ENCODE peak calls at places on chromosomes 12 and 14, in four cellular contexts. K is H1, S is H9, V is IMR-90. W is an unnamed sample.

GRCh38 chr12:46981627-46982026 is 97.8 kb upstream of the PCED1B start:
- DNase-seq in K (no peak), S (no peak), V (peak), W (no peak)

GRCh38 chr12:52443966-52444365 is 8.0 kb downstream of the KRT6B start:
- DNase-seq in K (no peak), S (no peak), V (no peak), W (no peak)

GRCh38 chr14:66117600-66117999 is 368.6 kb upstream of the CCDC196 start:
- DNase-seq in K (no peak), S (no peak), V (peak), W (peak)

GRCh38 chr12:12837025-12837872 is 24.1 kb downstream of the DDX47 start:
- DNase-seq in K (no peak), S (peak), V (peak), W (peak)

GRCh38 chr12:12398026-12398859 is 41.4 kb downstream of the BORCS5 start:
- DNase-seq in K (no peak), S (no peak), V (peak), W (no peak)

GRCh38 chr12:62210422-62210821 is 49.8 kb upstream of the USP15 start:
- DNase-seq in K (no peak), S (peak), V (peak), W (peak)

GRCh38 chr12:67413577-67413976 is 144.4 kb downstream of the CAND1 start:
- DNase-seq in K (no peak), S (no peak), V (no peak), W (peak)

GRCh38 chr12:25745281-25745680 is 192.2 kb upstream of the LMNTD1 start:
- DNase-seq in K (no peak), S (no peak), V (no peak), W (no peak)

GRCh38 chr12:7951671-7952070 is 15.7 kb upstream of the SLC2A3 start:
- DNase-seq in K (no peak), S (no peak), V (no peak), W (no peak)

GRCh38 chr12:6437586-6437985 is 7.2 kb upstream of the CD27 start:
- DNase-seq in K (no peak), S (no peak), V (no peak), W (no peak)

GRCh38 chr12:53123578-53124351 is 20.5 kb downstream of the SOAT2 start:
- DNase-seq in K (no peak), S (no peak), V (peak), W (no peak)

GRCh38 chr12:95118788-95119179 is 45.4 kb upstream of the NR2C1 start:
- DNase-seq in K (no peak), S (no peak), V (peak), W (no peak)

GRCh38 chr12:2646341-2646740 is 148.4 kb upstream of the FKBP4 start:
- DNase-seq in K (no peak), S (no peak), V (no peak), W (no peak)

GRCh38 chr12:77625441-77625840 is 205.3 kb upstream of the NAV3 start:
- DNase-seq in K (no peak), S (no peak), V (peak), W (no peak)

GRCh38 chr14:42299692-42300091 is 693.0 kb downstream of the LRFN5 start:
- DNase-seq in K (no peak), S (no peak), V (no peak), W (no peak)

GRCh38 chr14:21066882-21067502 is 3.1 kb upstream of the ARHGEF40 start:
- DNase-seq in K (no peak), S (no peak), V (no peak), W (peak)

GRCh38 chr12:42145197-42145549 is 499 bp upstream of the GXYLT1 start:
- DNase-seq in K (no peak), S (no peak), V (peak), W (peak)

GRCh38 chr12:132071837-132072384 is 72.2 kb downstream of the DDX51 start:
- DNase-seq in K (no peak), S (no peak), V (no peak), W (no peak)

GRCh38 chr12:14403711-14404164 is 38.3 kb downstream of the ATF7IP start:
- DNase-seq in K (no peak), S (no peak), V (peak), W (no peak)

GRCh38 chr12:124481772-124482566 is 85.4 kb downstream of the NCOR2 start:
- DNase-seq in K (no peak), S (no peak), V (no peak), W (no peak)

GRCh38 chr12:104166465-104166864 is 28.5 kb upstream of the NFYB start:
- DNase-seq in K (no peak), S (no peak), V (peak), W (no peak)

GRCh38 chr14:90503582-90503981 is 106.8 kb downstream of the CALM1 start:
- DNase-seq in K (no peak), S (no peak), V (no peak), W (no peak)

GRCh38 chr14:76955575-76956252 is 72.8 kb downstream of the IRF2BPL start:
- DNase-seq in K (no peak), S (peak), V (peak), W (peak)

GRCh38 chr12:153080-153746 is 60.7 kb downstream of the SLC6A12 start:
- DNase-seq in K (peak), S (peak), V (peak), W (peak)

GRCh38 chr14:92380131-92380530 is 57.2 kb downstream of the SLC24A4 start:
- DNase-seq in K (no peak), S (no peak), V (no peak), W (no peak)

GRCh38 chr12:19614601-19615442 is 175.5 kb downstream of the AEBP2 start:
- DNase-seq in K (no peak), S (no peak), V (no peak), W (no peak)

GRCh38 chr14:96272777-96273471 is 16.9 kb downstream of the BDKRB1 start:
- DNase-seq in K (no peak), S (peak), V (peak), W (no peak)

GRCh38 chr12:12427568-12427967 is 70.7 kb downstream of the BORCS5 start:
- DNase-seq in K (no peak), S (no peak), V (no peak), W (no peak)

GRCh38 chr12:93273834-93274705 is 103.7 kb upstream of the NUDT4 start:
- DNase-seq in K (no peak), S (no peak), V (no peak), W (peak)

GRCh38 chr12:123705935-123706334 is 6.2 kb upstream of the ATP6V0A2 start:
- DNase-seq in K (no peak), S (no peak), V (no peak), W (peak)

GRCh38 chr12:31874961-31875608 is 84.1 kb upstream of the RESF1 start:
- DNase-seq in K (no peak), S (peak), V (peak), W (peak)

GRCh38 chr12:121872546-121873223 is 14.0 kb upstream of the HPD start:
- DNase-seq in K (no peak), S (no peak), V (peak), W (no peak)

GRCh38 chr14:66105819-66106218 is 380.4 kb upstream of the CCDC196 start:
- DNase-seq in K (no peak), S (no peak), V (no peak), W (no peak)

GRCh38 chr12:42128327-42128726 is 16.3 kb downstream of the GXYLT1 start:
- DNase-seq in K (no peak), S (no peak), V (peak), W (peak)

GRCh38 chr14:91892918-91893527 is 25.7 kb upstream of the TC2N start:
- DNase-seq in K (no peak), S (peak), V (no peak), W (peak)

GRCh38 chr12:25583545-25583944 is 30.5 kb upstream of the LMNTD1 start:
- DNase-seq in K (peak), S (peak), V (peak), W (peak)

GRCh38 chr14:90060312-90060964 is 1.4 kb upstream of the KCNK13 start:
- DNase-seq in K (peak), S (peak), V (peak), W (peak)

GRCh38 chr14:50935126-50936090 is 8.9 kb downstream of the PYGL start:
- DNase-seq in K (no peak), S (no peak), V (no peak), W (no peak)

GRCh38 chr14:50937800-50938199 is 6.5 kb downstream of the PYGL start:
- DNase-seq in K (no peak), S (no peak), V (no peak), W (no peak)

GRCh38 chr14:50937325-50937724 is 7.0 kb downstream of the PYGL start:
- DNase-seq in K (no peak), S (no peak), V (peak), W (no peak)

GRCh38 chr14:50932592-50933500 is 11.4 kb downstream of the PYGL start:
- DNase-seq in K (no peak), S (no peak), V (peak), W (peak)

GRCh38 chr14:50936882-50937281 is 7.4 kb downstream of the PYGL start:
- DNase-seq in K (no peak), S (no peak), V (no peak), W (no peak)
- H3K56ac ChIP-seq in K (no peak), S (no peak), V (no peak), W (no peak)

GRCh38 chr14:99274346-99275221 is 2.6 kb upstream of the BCL11B start:
- DNase-seq in K (peak), S (peak), V (peak), W (peak)

GRCh38 chr14:99272669-99273024 is 650 bp upstream of the BCL11B start:
- DNase-seq in K (no peak), S (no peak), V (no peak), W (no peak)

GRCh38 chr14:99271951-99272668 is at the start of gene BCL11B:
- DNase-seq in K (no peak), S (peak), V (peak), W (peak)

GRCh38 chr14:99273724-99274345 is 1.8 kb upstream of the BCL11B start:
- DNase-seq in K (no peak), S (no peak), V (no peak), W (peak)

GRCh38 chr14:99273025-99273723 is 1.2 kb upstream of the BCL11B start:
- DNase-seq in K (no peak), S (peak), V (no peak), W (peak)
- H2BK120ac ChIP-seq in K (no peak), S (no peak), V (no peak), W (peak)

DNA sequence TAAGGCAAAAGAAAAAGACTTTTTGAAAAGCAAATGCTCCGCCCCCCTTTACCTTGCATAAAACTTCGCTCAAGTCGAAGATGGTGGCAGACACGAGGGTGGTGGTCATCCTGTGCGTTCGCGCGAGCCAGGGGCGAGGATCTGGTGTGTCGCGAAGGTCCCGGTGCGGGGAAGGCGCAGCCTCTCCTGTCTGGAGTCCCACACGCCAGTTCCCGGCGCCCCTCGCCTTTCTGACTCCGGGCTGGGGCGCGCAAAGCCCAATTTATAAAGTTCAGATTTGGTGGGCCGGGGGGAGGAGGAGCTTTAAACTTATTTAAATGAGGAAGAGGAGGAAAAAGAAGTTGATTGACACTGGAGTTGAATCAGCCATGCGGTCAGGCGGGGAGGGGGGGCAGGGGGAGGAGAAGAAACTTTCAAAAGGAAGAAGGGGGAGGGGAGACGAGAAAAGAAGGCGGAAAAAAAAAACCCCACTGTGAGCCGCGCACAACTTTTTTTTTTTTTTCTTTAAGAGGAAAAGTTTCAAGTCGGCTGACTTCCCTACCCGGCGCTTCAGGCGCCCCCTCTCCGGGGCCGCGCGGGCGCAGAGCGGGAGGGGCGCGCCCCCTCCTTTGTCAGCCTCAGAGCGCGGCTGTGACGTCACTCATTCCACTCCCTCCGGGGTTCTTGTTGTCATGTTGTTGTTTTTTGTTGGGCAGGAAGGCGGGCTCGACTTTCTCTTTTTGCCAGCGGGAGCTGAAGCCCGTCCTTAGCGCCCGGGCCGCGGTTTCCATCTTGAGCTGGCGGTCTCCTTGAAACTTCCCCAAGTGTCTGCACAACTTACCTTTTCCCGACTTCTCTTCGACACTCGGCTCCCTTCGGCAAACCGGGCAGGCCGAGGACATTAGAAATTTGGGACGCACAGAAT is at the start of gene ZFP36L1:
- DNase-seq in K (peak), S (peak), V (peak), W (peak)
- H3K56ac ChIP-seq in K (peak), S (peak), V (peak), W (peak)

GRCh38 chr12:56127888-56128668 is at the start of gene ESYT1:
- DNase-seq in K (peak), S (peak), V (peak), W (peak)

GRCh38 chr12:56129210-56129691 is 1.2 kb downstream of the ESYT1 start:
- DNase-seq in K (no peak), S (peak), V (peak), W (peak)

GRCh38 chr12:56126732-56127239 is 1.3 kb upstream of the ESYT1 start:
- DNase-seq in K (no peak), S (no peak), V (no peak), W (no peak)

GRCh38 chr12:56127485-56127887 is 581 bp upstream of the ESYT1 start:
- DNase-seq in K (no peak), S (no peak), V (no peak), W (no peak)

GRCh38 chr12:56128669-56129209 is 672 bp downstream of the ESYT1 start:
- DNase-seq in K (no peak), S (no peak), V (no peak), W (no peak)
- H2BK120ac ChIP-seq in K (no peak), S (no peak), V (no peak), W (no peak)